ENCODE peak calls at places on chromosomes 7 and 10, in four cellular contexts. V is posterior cingulate gyrus; C is NCI-H1436; U is effector memory CD8-positive, alpha-beta T cell. D is an unnamed sample.

GRCh38 chr10:14557573-14557972 is 217.1 kb downstream of the FAM107B start:
- DNase-seq in U (no peak), V (no peak), C (no peak), D (no peak)

GRCh38 chr7:130135208-130136205 is 65.2 kb downstream of the KLHDC10 start:
- DNase-seq in U (no peak), C (no peak), V (peak), D (peak)

GRCh38 chr7:2046581-2047271 is 186.0 kb downstream of the MAD1L1 start:
- DNase-seq in C (no peak), V (no peak), U (no peak), D (no peak)

GRCh38 chr7:105674200-105675030 is 93.1 kb upstream of the EFCAB10 start:
- DNase-seq in C (no peak), U (no peak), V (no peak), D (no peak)

GRCh38 chr10:68284597-68284996 is 47.3 kb upstream of the HNRNPH3 start:
- DNase-seq in C (no peak), U (no peak), V (no peak), D (no peak)

GRCh38 chr10:78473016-78473415 is 439.4 kb downstream of the RPS24 start:
- DNase-seq in V (no peak), C (no peak), U (no peak), D (no peak)

GRCh38 chr10:75404023-75404334 is 2.4 kb upstream of the ZNF503 start:
- DNase-seq in V (no peak), U (no peak), C (no peak), D (no peak)

GRCh38 chr10:131872837-131873375 is 27.9 kb upstream of the PPP2R2D start:
- DNase-seq in U (no peak), C (no peak), V (no peak), D (no peak)

GRCh38 chr7:90825779-90826178 is 229.7 kb downstream of the CDK14 start:
- DNase-seq in U (no peak), C (no peak), V (no peak), D (no peak)

GRCh38 chr10:72173635-72174296 is 42.0 kb upstream of the ANAPC16 start:
- DNase-seq in U (no peak), V (no peak), C (no peak), D (no peak)

GRCh38 chr7:148084138-148084537 is 506.4 kb upstream of the C7orf33 start:
- DNase-seq in U (no peak), C (peak), V (peak), D (peak)

GRCh38 chr7:35849954-35850353 is 49.1 kb downstream of the SEPTIN7 start:
- DNase-seq in C (no peak), U (no peak), V (no peak), D (no peak)

GRCh38 chr7:83161851-83162401 is 758 bp downstream of the PCLO start:
- DNase-seq in U (no peak), C (no peak), V (no peak), D (no peak)

GRCh38 chr7:44461387-44461786 is 29.1 kb downstream of the NUDCD3 start:
- DNase-seq in C (no peak), U (no peak), V (no peak), D (no peak)

GRCh38 chr10:103729851-103730250 is 125.5 kb downstream of the SH3PXD2A start:
- DNase-seq in U (no peak), V (no peak), C (no peak), D (no peak)

GRCh38 chr7:51477323-51477722 is 160.7 kb upstream of the COBL start:
- DNase-seq in V (no peak), C (no peak), U (no peak), D (no peak)